ENCODE peak calls at places on chromosomes 5 and 9, in four cellular contexts. V is GM18507, G is NCI-H146, X is fibroblast of pulmonary artery. D is an unnamed sample.

GRCh38 chr9:89720721-89721660 is 116.2 kb downstream of the GADD45G start:
- DNase-seq in X (no peak), V (no peak), G (peak), D (no peak)

GRCh38 chr5:21680196-21680595 is 1172.9 kb downstream of the CDH12 start:
- DNase-seq in G (no peak), X (peak), V (no peak), D (peak)

GRCh38 chr9:136943291-136944093 is 1.0 kb downstream of the FBXW5 start:
- DNase-seq in G (peak), X (peak), V (peak), D (peak)

GRCh38 chr9:94139672-94140417 is 55.6 kb downstream of the PTPDC1 start:
- DNase-seq in X (peak), G (no peak), V (no peak), D (peak)

GRCh38 chr5:94932259-94932658 is 313.8 kb downstream of the SLF1 start:
- DNase-seq in V (no peak), X (no peak), G (no peak), D (no peak)

GRCh38 chr9:2469681-2470141 is 151.9 kb upstream of the VLDLR start:
- DNase-seq in X (peak), V (no peak), G (peak), D (peak)

GRCh38 chr5:124252751-124253146 is 493.7 kb downstream of the ZNF608 start:
- DNase-seq in G (no peak), V (no peak), X (no peak), D (no peak)

GRCh38 chr5:79008362-79008761 is 23.3 kb upstream of the ARSB start:
- DNase-seq in V (no peak), G (no peak), X (no peak), D (no peak)

GRCh38 chr9:131264231-131264630 is 12.1 kb downstream of the FAM78A start:
- DNase-seq in X (no peak), G (no peak), V (no peak), D (no peak)

GRCh38 chr9:121863931-121864330 is 212.5 kb downstream of the DAB2IP start:
- DNase-seq in G (no peak), V (no peak), X (peak), D (peak)

GRCh38 chr5:145536133-145536532 is 299.0 kb downstream of the PRELID2 start:
- DNase-seq in V (no peak), G (no peak), X (peak), D (no peak)

GRCh38 chr9:88932766-88933165 is 58.5 kb upstream of the S1PR3 start:
- DNase-seq in X (no peak), G (no peak), V (no peak), D (no peak)

GRCh38 chr9:136488247-136489214 is 5.7 kb upstream of the SEC16A start:
- DNase-seq in X (peak), G (peak), V (no peak), D (peak)

GRCh38 chr9:138052322-138052615 is 174.7 kb downstream of the CACNA1B start:
- DNase-seq in X (no peak), V (no peak), G (no peak), D (no peak)

GRCh38 chr9:130010151-130010988 is 32.6 kb downstream of the FNBP1 start:
- DNase-seq in G (no peak), V (no peak), X (no peak), D (no peak)

GRCh38 chr9:1157836-1158235 is 107.7 kb downstream of the DMRT2 start:
- DNase-seq in V (no peak), G (no peak), X (no peak), D (no peak)

GRCh38 chr9:130480673-130481072 is 35.9 kb downstream of the ASS1 start:
- DNase-seq in X (no peak), G (no peak), V (no peak), D (no peak)

GRCh38 chr5:172748341-172748843 is 22.6 kb downstream of the DUSP1 start:
- DNase-seq in G (no peak), V (no peak), X (peak), D (peak)

GRCh38 chr5:93579561-93580386 is 1.2 kb downstream of the NR2F1-AS1 start:
- DNase-seq in X (peak), V (no peak), G (peak), D (peak)

GRCh38 chr9:128891354-128892222 is 9.7 kb downstream of the LRRC8A start:
- DNase-seq in V (no peak), X (no peak), G (no peak), D (no peak)

GRCh38 chr5:107203231-107203630 is 467.5 kb downstream of the EFNA5 start:
- DNase-seq in G (no peak), V (no peak), X (no peak), D (no peak)

GRCh38 chr9:129103595-129103965 is 7.0 kb downstream of the CRAT start:
- DNase-seq in X (no peak), G (no peak), V (no peak), D (no peak)

GRCh38 chr9:128555180-128555721 is 2.9 kb downstream of the SPTAN1 start:
- DNase-seq in G (no peak), X (peak), V (no peak), D (peak)